ENCODE peak calls at places on chromosomes 12 and 14, in nine cellular contexts. D is IMR-90, E is K562, N is GM12878, C is HCT116, U is colonic mucosa, M is mesendoderm, Y is mesenchymal stem cell, S is PC-3. O is an unnamed sample. For H3K36me3, the result is how much of the 10 kb centered on the place peaks cover.

GRCh38 chr12:116138380-116138779 is 139.1 kb downstream of the MED13L start:
- DNase-seq in N (no peak), E (no peak), Y (peak), C (no peak), D (no peak), U (no peak), S (no peak), M (no peak), O (no peak)

GRCh38 chr14:105530446-105531087 is 4.2 kb downstream of the TMEM121 start:
- DNase-seq in S (no peak), D (no peak), M (no peak), U (no peak), E (no peak), C (no peak), N (no peak), Y (no peak), O (no peak)

GRCh38 chr12:87266305-87266704 is 762.9 kb downstream of the C12orf50 start:
- DNase-seq in S (peak), U (no peak), N (no peak), E (no peak), Y (no peak), M (peak), D (no peak), C (no peak), O (no peak)

GRCh38 chr12:105267711-105268110 is 31.7 kb upstream of the APPL2 start:
- DNase-seq in U (no peak), E (no peak), C (no peak), N (no peak), M (no peak), S (no peak), Y (no peak), D (peak), O (no peak)

GRCh38 chr12:62123721-62124203 is 136.4 kb upstream of the USP15 start:
- DNase-seq in N (no peak), C (peak), M (peak), U (no peak), E (peak), S (peak), D (peak), Y (peak), O (no peak)

GRCh38 chr14:62501021-62501750 is 544.1 kb downstream of the KCNH5 start:
- DNase-seq in M (no peak), C (no peak), N (no peak), Y (no peak), D (no peak), U (no peak), S (no peak), E (no peak), O (no peak)

GRCh38 chr12:126807312-126807711 is 1459.7 kb upstream of the TMEM132C start:
- DNase-seq in C (no peak), Y (no peak), S (no peak), N (no peak), D (no peak), M (no peak), U (no peak), E (no peak), O (no peak)

GRCh38 chr12:48013287-48013686 is 9.0 kb upstream of the COL2A1 start:
- DNase-seq in D (no peak), E (no peak), Y (no peak), M (no peak), C (no peak), S (no peak), N (no peak), U (no peak), O (no peak)

GRCh38 chr12:45292486-45293195 is 76.7 kb downstream of the ANO6 start:
- DNase-seq in S (no peak), C (no peak), U (no peak), M (no peak), D (peak), E (no peak), Y (no peak), N (no peak), O (no peak)

GRCh38 chr14:67610491-67610890 is 9.2 kb upstream of the ARG2 start:
- DNase-seq in U (no peak), N (no peak), Y (no peak), D (no peak), S (no peak), E (no peak), M (no peak), C (no peak), O (no peak)

GRCh38 chr12:3016191-3016590 is 57.0 kb downstream of the TEAD4 start:
- DNase-seq in C (no peak), N (no peak), Y (no peak), D (no peak), E (no peak), M (no peak), S (no peak), U (no peak), O (no peak)

GRCh38 chr12:107468182-107468581 is 217.4 kb upstream of the PWP1 start:
- DNase-seq in C (no peak), U (no peak), S (no peak), N (no peak), E (no peak), Y (no peak), M (no peak), D (peak), O (no peak)

GRCh38 chr12:68793975-68794652 is 13.9 kb upstream of the MDM2 start:
- DNase-seq in Y (no peak), N (no peak), E (no peak), M (no peak), C (no peak), U (no peak), D (no peak), S (no peak), O (no peak)

GRCh38 chr12:64058541-64059321 is 163.4 kb downstream of the KICS2 start:
- DNase-seq in D (no peak), M (peak), E (no peak), N (no peak), Y (no peak), U (no peak), S (no peak), C (no peak), O (no peak)

GRCh38 chr14:95140060-95140858 is 17.1 kb downstream of the DICER1 start:
- DNase-seq in M (no peak), Y (peak), U (no peak), C (no peak), S (peak), N (no peak), E (no peak), D (peak), O (no peak)

GRCh38 chr14:68628605-68629310 is 164.1 kb downstream of the ZFP36L1 start:
- DNase-seq in U (peak), C (no peak), N (no peak), D (no peak), S (peak), E (no peak), Y (no peak), M (peak), O (no peak)

GRCh38 chr14:79764288-79764687 is 447.0 kb downstream of the DIO2 start:
- DNase-seq in Y (no peak), S (peak), N (no peak), D (no peak), M (no peak), U (no peak), C (no peak), E (no peak), O (no peak)

GRCh38 chr12:58421990-58422389 is 480.6 kb downstream of the ATP23 start:
- DNase-seq in C (no peak), Y (no peak), S (no peak), M (no peak), D (no peak), N (no peak), U (no peak), E (no peak), O (no peak)

GRCh38 chr14:53874704-53875103 is 81.9 kb downstream of the BMP4 start:
- DNase-seq in D (no peak), M (no peak), N (no peak), E (no peak), S (no peak), C (no peak), Y (no peak), U (no peak), O (no peak)

GRCh38 chr14:21083565-21084325 is 13.6 kb downstream of the ARHGEF40 start:
- DNase-seq in E (no peak), M (no peak), S (no peak), U (no peak), N (no peak), C (no peak), D (peak), Y (no peak), O (no peak)

DNA sequence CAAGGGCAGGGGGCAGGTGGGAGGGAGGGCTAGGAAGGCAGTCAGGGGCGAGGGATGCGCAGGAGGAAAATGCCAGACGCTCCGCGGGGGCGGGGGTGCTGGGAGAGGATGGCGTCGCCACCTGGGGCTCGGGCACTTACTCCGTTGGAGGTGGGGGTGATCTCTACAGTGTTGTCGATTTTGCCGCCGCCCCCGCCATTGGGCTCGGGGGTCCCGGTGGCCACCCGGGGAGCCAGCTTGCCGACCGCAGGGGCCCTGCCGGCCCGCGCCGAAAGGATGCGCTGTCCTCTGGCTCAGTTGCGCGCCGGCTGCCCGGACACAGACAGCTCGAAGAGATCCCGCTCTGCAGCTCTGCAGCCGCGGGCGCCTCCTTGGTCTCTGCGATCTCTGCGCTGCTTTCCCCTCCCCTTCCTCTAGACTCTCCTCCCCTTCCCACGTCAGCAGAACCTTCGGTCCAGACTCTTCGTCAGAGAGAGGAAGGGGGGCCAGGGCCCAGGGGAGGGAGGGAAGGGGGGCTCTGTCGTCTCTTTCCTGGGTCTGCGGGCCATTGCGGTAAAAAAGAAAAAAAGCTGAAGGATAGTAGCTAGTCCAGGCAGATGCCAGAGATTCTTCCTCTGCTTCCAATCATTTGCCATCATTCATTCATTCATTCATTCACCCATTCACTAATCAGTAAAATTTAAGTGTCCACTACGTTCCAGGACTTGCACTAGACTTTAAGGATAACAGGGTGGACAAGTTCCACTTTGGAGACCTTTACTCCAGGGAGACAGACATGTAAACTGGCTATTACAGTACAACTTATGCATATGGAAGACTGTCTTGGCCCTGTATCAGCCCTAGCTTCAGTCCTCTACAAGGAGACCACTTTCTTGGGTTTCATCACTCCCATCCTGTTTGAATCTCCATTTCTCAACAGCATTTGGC is at the start of gene SLC22A17:
- DNase-seq in M (peak), U (peak), S (peak), Y (peak), C (peak), E (no peak), N (no peak), D (peak), O (peak)
- H3K27ac ChIP-seq in M (peak), U (no peak), S (no peak), Y (peak), C (peak), E (no peak), N (no peak), D (peak), O (no peak)

GRCh38 chr12:106380954-106381353 is 23.4 kb downstream of the POLR3B start:
- DNase-seq in M (no peak), E (no peak), C (no peak), Y (no peak), U (no peak), D (no peak), S (no peak), N (no peak), O (no peak)
- H3K9ac ChIP-seq in M (no peak), E (no peak), C (no peak), Y (no peak), U (no peak), D (no peak), S (no peak), N (no peak), O (no peak)

DNA sequence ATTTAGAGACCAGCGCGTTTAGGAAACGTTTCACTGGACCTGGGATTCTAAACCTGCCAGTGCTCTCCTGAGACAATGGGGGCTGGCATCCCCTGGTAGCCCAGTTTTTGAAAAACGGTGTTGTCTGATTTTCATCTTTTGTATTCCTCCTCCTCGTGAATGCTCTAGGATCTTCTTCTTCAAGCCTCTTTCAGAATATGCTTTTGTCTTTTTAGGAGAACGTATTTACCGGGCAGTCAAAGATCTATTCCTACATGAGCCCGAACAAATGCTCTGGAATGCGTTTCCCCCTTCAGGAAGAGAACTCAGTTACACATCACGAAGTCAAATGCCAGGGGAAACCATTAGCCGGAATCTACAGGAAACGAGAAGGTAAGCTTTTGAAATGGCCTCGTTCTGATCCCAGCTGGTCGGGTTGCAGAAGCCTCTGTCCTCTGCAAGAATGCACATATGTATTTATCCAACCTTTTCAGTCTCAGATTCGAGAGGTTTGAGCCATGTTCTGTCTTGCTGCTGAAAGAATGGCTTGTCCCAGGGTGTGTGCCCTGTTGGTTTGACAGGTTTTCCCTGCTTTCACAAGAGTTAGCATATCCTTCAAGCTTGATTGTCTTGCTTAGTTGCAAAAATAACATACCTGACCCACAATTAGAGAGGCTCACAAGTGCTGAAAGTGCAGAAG is 6.6 kb downstream of the KMT5A start:
- DNase-seq in C (no peak), M (no peak), N (no peak), D (no peak), E (no peak), S (no peak), Y (peak), U (no peak), O (no peak)
- H3K36me3 ChIP-seq in C (under half), M (under half), N (under half), D (under half), E (half or more), S (under half), Y (under half), U (under half), O (under half)

DNA sequence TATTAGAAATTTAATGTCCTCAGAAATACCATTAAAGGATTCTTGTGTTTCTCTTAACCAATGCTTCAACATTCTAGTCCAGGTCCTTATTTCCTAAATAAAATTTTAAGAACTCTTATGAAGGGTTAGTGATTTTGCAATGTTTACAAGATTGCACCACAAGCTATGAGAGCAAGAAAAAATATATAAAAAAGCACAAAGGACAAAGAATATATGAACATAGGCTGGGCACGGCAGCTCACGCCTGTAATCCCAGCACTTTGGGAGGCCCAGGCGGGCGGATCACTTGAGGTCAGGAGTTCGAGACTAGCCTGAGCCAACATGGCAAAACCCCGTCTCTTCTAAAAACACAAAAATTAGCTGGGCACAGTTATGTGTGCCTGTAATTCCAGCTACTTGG is 7.6 kb downstream of the RACGAP1 start:
- DNase-seq in S (no peak), M (no peak), C (no peak), Y (peak), E (no peak), N (no peak), D (peak), U (no peak), O (no peak)
- H3K27ac ChIP-seq in S (no peak), M (no peak), C (no peak), Y (no peak), E (no peak), N (no peak), D (peak), U (peak), O (no peak)

DNA sequence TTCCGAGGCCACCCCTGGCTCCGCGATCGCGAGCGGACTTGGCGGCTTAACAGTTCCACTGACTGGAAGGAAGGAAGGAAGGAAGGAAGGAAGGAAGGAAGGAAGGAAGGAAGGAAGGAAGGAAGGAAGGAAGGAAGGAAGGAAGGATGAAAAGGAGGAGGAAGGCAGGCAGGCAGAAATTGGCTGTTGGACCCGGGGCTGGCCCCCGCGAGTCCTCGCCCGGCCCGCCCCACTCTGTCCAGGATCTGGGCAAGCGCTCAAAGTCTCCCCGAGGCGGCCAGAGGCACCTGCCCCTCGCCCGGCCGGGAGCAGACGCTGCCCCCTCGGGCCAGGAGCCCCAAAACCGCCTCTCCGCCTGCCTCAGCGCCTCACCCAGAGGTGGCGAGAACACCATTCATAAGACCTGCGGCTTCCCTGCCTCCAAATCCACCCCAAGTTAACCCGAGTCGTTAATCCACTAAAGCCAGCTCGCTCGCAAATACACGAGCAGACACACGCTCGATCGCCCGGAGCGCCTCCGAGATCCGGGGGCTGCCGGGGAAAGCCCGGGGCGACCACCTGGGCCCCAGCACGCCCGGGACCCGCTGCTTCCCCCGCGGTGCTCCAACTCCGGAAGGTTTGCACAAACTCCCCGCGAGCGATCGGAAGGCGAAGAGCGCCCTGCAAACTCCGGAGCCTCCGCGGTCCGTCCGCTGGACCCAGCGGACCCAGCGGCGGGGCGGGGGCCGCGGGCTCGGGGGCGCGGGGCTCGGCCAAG is 844 bp downstream of the DPF3 start:
- DNase-seq in E (peak), U (peak), Y (peak), N (no peak), S (peak), C (no peak), M (no peak), D (no peak), O (peak)
- H3K9ac ChIP-seq in E (peak), U (peak), Y (peak), N (peak), S (peak), C (no peak), M (no peak), D (peak), O (no peak)

O was measured in kidney.